ENCODE peak calls at places on chromosomes 5 and 9, in ten cellular contexts. One of them, this sample, is unnamed.

GRCh38 chr9:32928912-32929311 is 72.5 kb downstream of the APTX start:
- DNase-seq in HFFc6: no peak
- DNase-seq in adipocyte: no peak
- DNase-seq in small intestine: no peak
- DNase-seq in amniotic stem cell: no peak
- DNase-seq in T-helper 9 cell: no peak
- DNase-seq in cardiac septum: no peak
- DNase-seq in HEK293T: no peak
- DNase-seq in iris pigment epithelial cell: no peak
- DNase-seq in choroid plexus epithelial cell: no peak
- DNase-seq in this sample: no peak

GRCh38 chr9:37953204-37953774 is 49.4 kb upstream of the SLC25A51 start:
- DNase-seq in T-helper 9 cell: no peak
- DNase-seq in choroid plexus epithelial cell: no peak
- DNase-seq in iris pigment epithelial cell: no peak
- DNase-seq in HEK293T: no peak
- DNase-seq in small intestine: no peak
- DNase-seq in adipocyte: no peak
- DNase-seq in cardiac septum: no peak
- DNase-seq in amniotic stem cell: no peak
- DNase-seq in HFFc6: peak
- DNase-seq in this sample: no peak

GRCh38 chr9:73655363-73655762 is 503.7 kb downstream of the ANXA1 start:
- DNase-seq in adipocyte: no peak
- DNase-seq in cardiac septum: no peak
- DNase-seq in HFFc6: no peak
- DNase-seq in HEK293T: no peak
- DNase-seq in T-helper 9 cell: no peak
- DNase-seq in choroid plexus epithelial cell: no peak
- DNase-seq in iris pigment epithelial cell: no peak
- DNase-seq in small intestine: no peak
- DNase-seq in amniotic stem cell: no peak
- DNase-seq in this sample: no peak

GRCh38 chr9:111945216-111945615 is 48.6 kb downstream of the UGCG start:
- DNase-seq in T-helper 9 cell: no peak
- DNase-seq in HEK293T: no peak
- DNase-seq in iris pigment epithelial cell: peak
- DNase-seq in HFFc6: no peak
- DNase-seq in choroid plexus epithelial cell: peak
- DNase-seq in adipocyte: peak
- DNase-seq in cardiac septum: no peak
- DNase-seq in amniotic stem cell: no peak
- DNase-seq in small intestine: no peak
- DNase-seq in this sample: no peak

GRCh38 chr9:129442791-129443511 is 177.9 kb downstream of the C9orf50 start:
- DNase-seq in amniotic stem cell: no peak
- DNase-seq in cardiac septum: no peak
- DNase-seq in iris pigment epithelial cell: no peak
- DNase-seq in choroid plexus epithelial cell: no peak
- DNase-seq in T-helper 9 cell: no peak
- DNase-seq in HEK293T: no peak
- DNase-seq in adipocyte: no peak
- DNase-seq in HFFc6: no peak
- DNase-seq in small intestine: peak
- DNase-seq in this sample: no peak

GRCh38 chr9:71642043-71642442 is 126.3 kb downstream of the CEMIP2 start:
- DNase-seq in cardiac septum: no peak
- DNase-seq in amniotic stem cell: no peak
- DNase-seq in choroid plexus epithelial cell: no peak
- DNase-seq in HEK293T: no peak
- DNase-seq in adipocyte: no peak
- DNase-seq in small intestine: no peak
- DNase-seq in HFFc6: no peak
- DNase-seq in iris pigment epithelial cell: no peak
- DNase-seq in T-helper 9 cell: no peak
- DNase-seq in this sample: no peak

GRCh38 chr5:65796917-65797316 is 74.9 kb downstream of the NLN start:
- DNase-seq in choroid plexus epithelial cell: no peak
- DNase-seq in HEK293T: no peak
- DNase-seq in amniotic stem cell: no peak
- DNase-seq in small intestine: no peak
- DNase-seq in T-helper 9 cell: no peak
- DNase-seq in cardiac septum: no peak
- DNase-seq in adipocyte: no peak
- DNase-seq in HFFc6: no peak
- DNase-seq in iris pigment epithelial cell: no peak
- DNase-seq in this sample: no peak

GRCh38 chr9:130987738-130988399 is 21.1 kb upstream of the LAMC3 start:
- DNase-seq in amniotic stem cell: no peak
- DNase-seq in choroid plexus epithelial cell: no peak
- DNase-seq in cardiac septum: no peak
- DNase-seq in iris pigment epithelial cell: no peak
- DNase-seq in small intestine: no peak
- DNase-seq in adipocyte: no peak
- DNase-seq in HEK293T: no peak
- DNase-seq in T-helper 9 cell: no peak
- DNase-seq in HFFc6: no peak
- DNase-seq in this sample: no peak

GRCh38 chr5:38871790-38872551 is 26.2 kb downstream of the OSMR start:
- DNase-seq in choroid plexus epithelial cell: peak
- DNase-seq in HEK293T: no peak
- DNase-seq in iris pigment epithelial cell: peak
- DNase-seq in small intestine: no peak
- DNase-seq in T-helper 9 cell: no peak
- DNase-seq in amniotic stem cell: peak
- DNase-seq in cardiac septum: no peak
- DNase-seq in adipocyte: peak
- DNase-seq in HFFc6: peak
- DNase-seq in this sample: no peak

GRCh38 chr9:9790216-9790872 is 822.5 kb downstream of the PTPRD start:
- DNase-seq in adipocyte: peak
- DNase-seq in small intestine: peak
- DNase-seq in iris pigment epithelial cell: peak
- DNase-seq in HFFc6: no peak
- DNase-seq in HEK293T: peak
- DNase-seq in T-helper 9 cell: no peak
- DNase-seq in choroid plexus epithelial cell: peak
- DNase-seq in cardiac septum: no peak
- DNase-seq in amniotic stem cell: no peak
- DNase-seq in this sample: no peak

GRCh38 chr9:126058631-126059030 is 268.0 kb upstream of the MVB12B start:
- DNase-seq in T-helper 9 cell: no peak
- DNase-seq in HFFc6: no peak
- DNase-seq in choroid plexus epithelial cell: no peak
- DNase-seq in small intestine: no peak
- DNase-seq in adipocyte: no peak
- DNase-seq in amniotic stem cell: no peak
- DNase-seq in cardiac septum: peak
- DNase-seq in HEK293T: no peak
- DNase-seq in iris pigment epithelial cell: no peak
- DNase-seq in this sample: peak

GRCh38 chr9:18238254-18238653 is 235.7 kb upstream of the ADAMTSL1 start:
- DNase-seq in cardiac septum: no peak
- DNase-seq in HEK293T: no peak
- DNase-seq in adipocyte: peak
- DNase-seq in iris pigment epithelial cell: peak
- DNase-seq in HFFc6: peak
- DNase-seq in choroid plexus epithelial cell: peak
- DNase-seq in T-helper 9 cell: no peak
- DNase-seq in amniotic stem cell: no peak
- DNase-seq in small intestine: no peak
- DNase-seq in this sample: no peak

GRCh38 chr9:13993482-13994267 is 320.3 kb downstream of the NFIB start:
- DNase-seq in HEK293T: no peak
- DNase-seq in cardiac septum: no peak
- DNase-seq in choroid plexus epithelial cell: peak
- DNase-seq in iris pigment epithelial cell: peak
- DNase-seq in T-helper 9 cell: no peak
- DNase-seq in small intestine: no peak
- DNase-seq in adipocyte: no peak
- DNase-seq in HFFc6: no peak
- DNase-seq in amniotic stem cell: no peak
- DNase-seq in this sample: no peak

GRCh38 chr5:143515829-143516228 is 112.3 kb upstream of the NR3C1 start:
- DNase-seq in cardiac septum: no peak
- DNase-seq in small intestine: no peak
- DNase-seq in choroid plexus epithelial cell: peak
- DNase-seq in HEK293T: no peak
- DNase-seq in T-helper 9 cell: no peak
- DNase-seq in iris pigment epithelial cell: peak
- DNase-seq in amniotic stem cell: no peak
- DNase-seq in HFFc6: no peak
- DNase-seq in adipocyte: no peak
- DNase-seq in this sample: no peak

GRCh38 chr5:173753307-173754168 is 134.6 kb upstream of the CPEB4 start:
- DNase-seq in HFFc6: no peak
- DNase-seq in small intestine: no peak
- DNase-seq in amniotic stem cell: no peak
- DNase-seq in cardiac septum: no peak
- DNase-seq in adipocyte: peak
- DNase-seq in T-helper 9 cell: no peak
- DNase-seq in iris pigment epithelial cell: peak
- DNase-seq in choroid plexus epithelial cell: peak
- DNase-seq in HEK293T: peak
- DNase-seq in this sample: peak

GRCh38 chr9:131178895-131179294 is 53.5 kb downstream of the NUP214 start:
- DNase-seq in T-helper 9 cell: no peak
- DNase-seq in iris pigment epithelial cell: no peak
- DNase-seq in HFFc6: no peak
- DNase-seq in HEK293T: no peak
- DNase-seq in adipocyte: no peak
- DNase-seq in choroid plexus epithelial cell: no peak
- DNase-seq in cardiac septum: no peak
- DNase-seq in small intestine: no peak
- DNase-seq in amniotic stem cell: no peak
- DNase-seq in this sample: no peak

GRCh38 chr9:7783635-7784063 is 15.9 kb downstream of the DMAC1 start:
- DNase-seq in amniotic stem cell: no peak
- DNase-seq in HFFc6: no peak
- DNase-seq in choroid plexus epithelial cell: no peak
- DNase-seq in T-helper 9 cell: no peak
- DNase-seq in adipocyte: no peak
- DNase-seq in iris pigment epithelial cell: no peak
- DNase-seq in HEK293T: no peak
- DNase-seq in small intestine: no peak
- DNase-seq in cardiac septum: no peak
- DNase-seq in this sample: no peak

GRCh38 chr9:107131108-107131799 is 151.8 kb upstream of the RAD23B start:
- DNase-seq in HFFc6: no peak
- DNase-seq in small intestine: peak
- DNase-seq in choroid plexus epithelial cell: no peak
- DNase-seq in iris pigment epithelial cell: no peak
- DNase-seq in T-helper 9 cell: no peak
- DNase-seq in amniotic stem cell: no peak
- DNase-seq in cardiac septum: no peak
- DNase-seq in adipocyte: no peak
- DNase-seq in HEK293T: no peak
- DNase-seq in this sample: no peak

GRCh38 chr9:137788561-137789294 is 88.9 kb upstream of the CACNA1B start:
- DNase-seq in HEK293T: no peak
- DNase-seq in choroid plexus epithelial cell: no peak
- DNase-seq in iris pigment epithelial cell: no peak
- DNase-seq in small intestine: peak
- DNase-seq in cardiac septum: no peak
- DNase-seq in HFFc6: no peak
- DNase-seq in adipocyte: no peak
- DNase-seq in amniotic stem cell: no peak
- DNase-seq in T-helper 9 cell: no peak
- DNase-seq in this sample: peak

GRCh38 chr5:84301535-84301934 is 83.1 kb downstream of the EDIL3 start:
- DNase-seq in cardiac septum: no peak
- DNase-seq in choroid plexus epithelial cell: peak
- DNase-seq in T-helper 9 cell: no peak
- DNase-seq in HEK293T: no peak
- DNase-seq in small intestine: no peak
- DNase-seq in iris pigment epithelial cell: peak
- DNase-seq in amniotic stem cell: no peak
- DNase-seq in adipocyte: peak
- DNase-seq in HFFc6: no peak
- DNase-seq in this sample: no peak

GRCh38 chr5:140677947-140678346 is 4.6 kb upstream of the DND1 start:
- DNase-seq in small intestine: no peak
- DNase-seq in adipocyte: no peak
- DNase-seq in HEK293T: no peak
- DNase-seq in iris pigment epithelial cell: no peak
- DNase-seq in T-helper 9 cell: no peak
- DNase-seq in amniotic stem cell: no peak
- DNase-seq in HFFc6: no peak
- DNase-seq in choroid plexus epithelial cell: no peak
- DNase-seq in cardiac septum: no peak
- DNase-seq in this sample: no peak

GRCh38 chr9:133472753-133473378 is 6.0 kb downstream of the SLC2A6 start:
- DNase-seq in iris pigment epithelial cell: no peak
- DNase-seq in T-helper 9 cell: no peak
- DNase-seq in amniotic stem cell: no peak
- DNase-seq in cardiac septum: no peak
- DNase-seq in adipocyte: no peak
- DNase-seq in choroid plexus epithelial cell: no peak
- DNase-seq in HEK293T: no peak
- DNase-seq in small intestine: no peak
- DNase-seq in HFFc6: no peak
- DNase-seq in this sample: no peak

GRCh38 chr9:79237861-79238260 is 333.9 kb upstream of the TLE4 start:
- DNase-seq in T-helper 9 cell: no peak
- DNase-seq in HEK293T: no peak
- DNase-seq in amniotic stem cell: no peak
- DNase-seq in HFFc6: no peak
- DNase-seq in iris pigment epithelial cell: peak
- DNase-seq in cardiac septum: no peak
- DNase-seq in small intestine: no peak
- DNase-seq in choroid plexus epithelial cell: no peak
- DNase-seq in adipocyte: peak
- DNase-seq in this sample: no peak

GRCh38 chr9:1400983-1401382 is 350.8 kb downstream of the DMRT2 start:
- DNase-seq in small intestine: no peak
- DNase-seq in iris pigment epithelial cell: no peak
- DNase-seq in choroid plexus epithelial cell: no peak
- DNase-seq in HEK293T: no peak
- DNase-seq in adipocyte: no peak
- DNase-seq in HFFc6: no peak
- DNase-seq in T-helper 9 cell: no peak
- DNase-seq in amniotic stem cell: no peak
- DNase-seq in cardiac septum: no peak
- DNase-seq in this sample: no peak

GRCh38 chr5:10351199-10351881 is 2.2 kb upstream of the MARCHF6 start:
- DNase-seq in choroid plexus epithelial cell: peak
- DNase-seq in amniotic stem cell: no peak
- DNase-seq in HFFc6: peak
- DNase-seq in HEK293T: no peak
- DNase-seq in small intestine: peak
- DNase-seq in iris pigment epithelial cell: peak
- DNase-seq in T-helper 9 cell: no peak
- DNase-seq in cardiac septum: no peak
- DNase-seq in adipocyte: no peak
- DNase-seq in this sample: no peak

GRCh38 chr5:531749-532315 is 7.6 kb upstream of the SLC9A3 start:
- DNase-seq in HFFc6: no peak
- DNase-seq in cardiac septum: no peak
- DNase-seq in small intestine: no peak
- DNase-seq in iris pigment epithelial cell: no peak
- DNase-seq in choroid plexus epithelial cell: no peak
- DNase-seq in HEK293T: no peak
- DNase-seq in amniotic stem cell: no peak
- DNase-seq in adipocyte: no peak
- DNase-seq in T-helper 9 cell: no peak
- DNase-seq in this sample: no peak

GRCh38 chr9:72882117-72882775 is 70.6 kb downstream of the ALDH1A1 start:
- DNase-seq in HEK293T: no peak
- DNase-seq in cardiac septum: peak
- DNase-seq in small intestine: no peak
- DNase-seq in iris pigment epithelial cell: no peak
- DNase-seq in T-helper 9 cell: no peak
- DNase-seq in choroid plexus epithelial cell: no peak
- DNase-seq in amniotic stem cell: no peak
- DNase-seq in adipocyte: no peak
- DNase-seq in HFFc6: no peak
- DNase-seq in this sample: no peak

GRCh38 chr9:124818431-124819281 is 34.6 kb upstream of the WDR38 start:
- DNase-seq in choroid plexus epithelial cell: no peak
- DNase-seq in cardiac septum: no peak
- DNase-seq in HEK293T: peak
- DNase-seq in T-helper 9 cell: no peak
- DNase-seq in small intestine: peak
- DNase-seq in amniotic stem cell: no peak
- DNase-seq in adipocyte: no peak
- DNase-seq in iris pigment epithelial cell: peak
- DNase-seq in HFFc6: peak
- DNase-seq in this sample: no peak